ENCODE peak calls at places on chromosomes 4 and X, in seven cellular contexts. H is A549, X is lung, C is SK-N-SH, V is PC-3, B is heart left ventricle, N is uterus. P is an unnamed sample. For H3K4me1, the result is how much of the 10 kb centered on the place peaks cover.

GRCh38 chrX:120739300-120739699 is 109.4 kb upstream of the C1GALT1C1 start:
- DNase-seq in H (no peak), X (no peak), C (no peak), V (no peak), B (no peak), N (no peak), P (no peak)

GRCh38 chr4:151324124-151324448 is 1.3 kb downstream of the SH3D19 start:
- DNase-seq in H (no peak), X (no peak), C (no peak), V (no peak), B (no peak), N (no peak), P (no peak)

GRCh38 chr4:140112576-140112975 is 41.4 kb downstream of the MAML3 start:
- DNase-seq in H (no peak), X (no peak), C (no peak), V (no peak), B (no peak), N (no peak), P (no peak)

GRCh38 chrX:29229802-29230201 is 642.6 kb downstream of the IL1RAPL1 start:
- DNase-seq in H (no peak), X (no peak), C (no peak), V (peak), B (no peak), N (no peak), P (no peak)

GRCh38 chrX:40105791-40106676 is 8.3 kb upstream of the BCOR start:
- DNase-seq in H (peak), X (no peak), C (peak), V (peak), B (peak), N (peak), P (peak)

GRCh38 chr4:66929748-66930147 is 615.6 kb downstream of the CENPC start:
- DNase-seq in H (no peak), X (no peak), C (no peak), V (no peak), B (no peak), N (no peak), P (no peak)

GRCh38 chrX:131816551-131817136 is 206.5 kb upstream of the STK26 start:
- DNase-seq in H (peak), X (peak), C (peak), V (peak), B (peak), N (peak), P (no peak)

GRCh38 chr4:61202100-61202637 is 2.0 kb downstream of the ADGRL3 start:
- DNase-seq in H (no peak), X (no peak), C (peak), V (peak), B (peak), N (no peak), P (peak)

GRCh38 chr4:91829531-91829930 is 474.2 kb upstream of the GRID2 start:
- DNase-seq in H (no peak), X (no peak), C (no peak), V (peak), B (no peak), N (no peak), P (no peak)

GRCh38 chrX:48465336-48465933 is 4.6 kb downstream of the SLC38A5 start:
- DNase-seq in H (no peak), X (no peak), C (peak), V (peak), B (no peak), N (no peak), P (no peak)

GRCh38 chr4:178306565-178306964 is 864.3 kb upstream of the AGA start:
- DNase-seq in H (no peak), X (no peak), C (no peak), V (peak), B (no peak), N (no peak), P (peak)

GRCh38 chrX:112672788-112673560 is 6.8 kb downstream of the LHFPL1 start:
- DNase-seq in H (no peak), X (no peak), C (no peak), V (no peak), B (no peak), N (no peak), P (no peak)

GRCh38 chrX:112677167-112677566 is 2.6 kb downstream of the LHFPL1 start:
- DNase-seq in H (no peak), X (no peak), C (no peak), V (no peak), B (no peak), N (no peak), P (no peak)

DNA sequence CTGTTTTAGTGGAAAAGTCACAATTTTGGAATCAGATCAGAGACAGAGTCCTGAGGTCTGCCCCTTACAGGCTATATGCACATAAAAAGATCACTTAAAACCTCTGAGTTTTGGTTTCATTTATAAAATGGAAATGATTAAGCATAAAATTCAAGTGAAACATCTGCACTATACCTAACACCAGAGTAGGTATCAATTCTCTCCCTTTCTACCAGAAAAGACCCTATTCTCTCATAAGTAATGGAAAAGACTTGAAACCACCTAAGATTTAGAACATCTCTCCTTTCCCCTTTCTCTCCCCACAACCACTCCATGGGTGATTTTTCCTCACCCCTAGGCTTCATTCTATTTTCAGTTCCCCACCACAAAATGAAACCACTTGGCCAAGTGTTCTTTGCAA is 907 bp downstream of the LHFPL1 start:
- DNase-seq in H (no peak), X (no peak), C (no peak), V (no peak), B (no peak), N (no peak), P (no peak)
- H3K4me3 ChIP-seq in H (no peak), X (no peak), C (no peak), V (no peak), B (no peak), N (no peak), P (no peak)

GRCh38 chrX:133609151-133609550 is 193.9 kb upstream of the GPC4 start:
- DNase-seq in H (no peak), X (no peak), C (no peak), V (no peak), B (no peak), N (no peak), P (no peak)

GRCh38 chrX:133607419-133608348 is 192.4 kb upstream of the GPC4 start:
- DNase-seq in H (no peak), X (no peak), C (no peak), V (no peak), B (no peak), N (no peak), P (no peak)

GRCh38 chrX:133606990-133607389 is 191.7 kb upstream of the GPC4 start:
- DNase-seq in H (no peak), X (no peak), C (no peak), V (no peak), B (no peak), N (no peak), P (no peak)

GRCh38 chrX:133610056-133610455 is 194.8 kb upstream of the GPC4 start:
- DNase-seq in H (no peak), X (no peak), C (no peak), V (peak), B (no peak), N (no peak), P (no peak)

GRCh38 chrX:133608406-133608805 is 193.1 kb upstream of the GPC4 start:
- DNase-seq in H (no peak), X (no peak), C (no peak), V (no peak), B (no peak), N (no peak), P (no peak)
- H3K4me1 ChIP-seq in H (under half), X (under half), C (under half), V (under half), B (under half), N (under half), P (under half)

GRCh38 chr4:98786866-98787265 is 128.5 kb upstream of the TSPAN5 start:
- DNase-seq in H (peak), X (no peak), C (no peak), V (no peak), B (no peak), N (no peak), P (no peak)
- TF ChIP-seq CTCF in H (peak), X (no peak), C (peak), V (peak), B (no peak), N (no peak), P (peak)

GRCh38 chrX:129754266-129755024 is 15.7 kb downstream of the XPNPEP2 start:
- DNase-seq in H (no peak), X (no peak), C (no peak), V (no peak), B (no peak), N (no peak), P (no peak)

GRCh38 chrX:129759576-129760061 is 20.1 kb upstream of the SASH3 start:
- DNase-seq in H (peak), X (no peak), C (no peak), V (peak), B (peak), N (no peak), P (no peak)

GRCh38 chrX:129760155-129760554 is 19.6 kb upstream of the SASH3 start:
- DNase-seq in H (no peak), X (no peak), C (no peak), V (no peak), B (no peak), N (no peak), P (no peak)

GRCh38 chrX:129760981-129761380 is 18.8 kb upstream of the SASH3 start:
- DNase-seq in H (no peak), X (no peak), C (no peak), V (no peak), B (no peak), N (no peak), P (no peak)

GRCh38 chrX:129755779-129756650 is 17.2 kb downstream of the XPNPEP2 start:
- DNase-seq in H (no peak), X (no peak), C (no peak), V (no peak), B (no peak), N (no peak), P (no peak)
- H3K4me3 ChIP-seq in H (no peak), X (no peak), C (no peak), V (no peak), B (no peak), N (no peak), P (no peak)

GRCh38 chr4:184768296-184768695 is 34.4 kb upstream of the CENPU start:
- DNase-seq in H (no peak), X (no peak), C (no peak), V (no peak), B (no peak), N (no peak), P (no peak)
- H3K4me1 ChIP-seq in H (under half), X (under half), C (under half), V (under half), B (under half), N (under half), P (under half)

GRCh38 chr4:98627883-98628282 is 30.5 kb downstream of the TSPAN5 start:
- DNase-seq in H (no peak), X (no peak), C (no peak), V (peak), B (no peak), N (no peak), P (no peak)
- TF ChIP-seq CTCF in H (no peak), X (no peak), C (no peak), V (peak), B (no peak), N (no peak), P (no peak)

GRCh38 chrX:50818986-50819385 is 5.0 kb upstream of the SHROOM4 start:
- DNase-seq in H (no peak), X (no peak), C (no peak), V (no peak), B (no peak), N (no peak), P (no peak)
- H3K4me3 ChIP-seq in H (no peak), X (no peak), C (no peak), V (no peak), B (no peak), N (no peak), P (no peak)

GRCh38 chr4:141643557-141643956 is 7.2 kb downstream of the IL15 start:
- DNase-seq in H (peak), X (no peak), C (no peak), V (peak), B (no peak), N (no peak), P (no peak)
- H3K4me1 ChIP-seq in H (half or more), X (under half), C (under half), V (under half), B (under half), N (under half), P (under half)

DNA sequence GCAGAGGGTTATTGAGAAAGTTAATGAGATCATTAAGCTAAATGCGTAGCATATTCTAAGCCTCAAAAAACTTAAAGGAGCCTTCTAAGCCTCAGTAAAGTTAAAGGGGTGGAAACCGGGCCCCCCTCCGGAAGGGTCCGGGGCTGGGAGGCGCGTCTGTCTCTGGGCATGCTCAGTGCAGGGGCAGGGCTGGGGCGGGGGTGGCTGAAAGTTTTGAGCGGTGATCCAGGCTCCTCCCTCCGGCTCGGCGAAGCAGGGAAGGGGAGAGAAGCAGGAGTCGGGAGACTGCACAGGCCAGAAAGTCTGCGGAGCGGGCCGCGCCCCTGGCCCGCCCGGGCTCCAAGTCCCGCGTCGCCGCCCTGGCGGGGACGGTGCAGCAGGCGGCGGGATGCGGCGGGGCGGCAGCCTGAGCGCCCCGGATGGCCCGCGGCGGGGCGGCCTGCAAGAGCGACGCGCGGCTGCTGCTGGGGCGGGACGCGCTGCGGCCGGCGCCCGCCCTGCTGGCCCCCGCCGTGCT is at the start of gene EVC:
- DNase-seq in H (peak), X (peak), C (peak), V (peak), B (peak), N (peak), P (peak)
- TF ChIP-seq CTCF in H (no peak), X (no peak), C (peak), V (no peak), B (no peak), N (peak), P (no peak)